ENCODE peak calls at places on chromosomes 7 and 10, in five cellular contexts. One of them, this sample, is unnamed.

GRCh38 chr10:112663181-112663879 is 216.3 kb downstream of the VTI1A start:
- DNase-seq in astrocyte: peak; percentile 75
- DNase-seq in HCT116: peak; percentile 75
- DNase-seq in fibroblast of lung: peak; percentile 8
- DNase-seq in GM23248: peak; percentile 90
- DNase-seq in this sample: peak; percentile 16

GRCh38 chr10:103062854-103063642 is 130.0 kb downstream of the NT5C2 start:
- DNase-seq in astrocyte: no peak
- DNase-seq in HCT116: no peak
- DNase-seq in fibroblast of lung: no peak
- DNase-seq in GM23248: peak; percentile 30
- DNase-seq in this sample: no peak

GRCh38 chr10:4546500-4546899 is 279.5 kb upstream of the AKR1E2 start:
- DNase-seq in astrocyte: peak; percentile 93
- DNase-seq in HCT116: peak; percentile 16
- DNase-seq in fibroblast of lung: peak; percentile 57
- DNase-seq in GM23248: peak; percentile 77
- DNase-seq in this sample: no peak

GRCh38 chr10:93296151-93296550 is 186.0 kb downstream of the MYOF start:
- DNase-seq in astrocyte: no peak
- DNase-seq in HCT116: no peak
- DNase-seq in fibroblast of lung: no peak
- DNase-seq in GM23248: no peak
- DNase-seq in this sample: no peak

GRCh38 chr10:51204691-51205090 is 130.4 kb downstream of the PRKG1 start:
- DNase-seq in astrocyte: no peak
- DNase-seq in HCT116: no peak
- DNase-seq in fibroblast of lung: peak; percentile 20
- DNase-seq in GM23248: peak; percentile 48
- DNase-seq in this sample: no peak

GRCh38 chr7:20545016-20545415 is 70.5 kb upstream of the ABCB5 start:
- DNase-seq in astrocyte: no peak
- DNase-seq in HCT116: no peak
- DNase-seq in fibroblast of lung: no peak
- DNase-seq in GM23248: no peak
- DNase-seq in this sample: no peak

GRCh38 chr10:58318346-58318745 is 16.5 kb upstream of the UBE2D1 start:
- DNase-seq in astrocyte: peak; percentile 48
- DNase-seq in HCT116: no peak
- DNase-seq in fibroblast of lung: no peak
- DNase-seq in GM23248: peak; percentile 18
- DNase-seq in this sample: no peak

GRCh38 chr10:118568327-118568848 is 27.1 kb downstream of the PRLHR start:
- DNase-seq in astrocyte: no peak
- DNase-seq in HCT116: peak; percentile 63
- DNase-seq in fibroblast of lung: peak; percentile 71
- DNase-seq in GM23248: peak; percentile 74
- DNase-seq in this sample: peak; percentile 30

GRCh38 chr7:51458693-51459092 is 142.1 kb upstream of the COBL start:
- DNase-seq in astrocyte: no peak
- DNase-seq in HCT116: no peak
- DNase-seq in fibroblast of lung: no peak
- DNase-seq in GM23248: no peak
- DNase-seq in this sample: no peak

GRCh38 chr7:51455513-51455912 is 138.9 kb upstream of the COBL start:
- DNase-seq in astrocyte: no peak
- DNase-seq in HCT116: no peak
- DNase-seq in fibroblast of lung: no peak
- DNase-seq in GM23248: no peak
- DNase-seq in this sample: no peak

GRCh38 chr7:51455948-51456347 is 139.3 kb upstream of the COBL start:
- DNase-seq in astrocyte: no peak
- DNase-seq in HCT116: no peak
- DNase-seq in fibroblast of lung: no peak
- DNase-seq in GM23248: no peak
- DNase-seq in this sample: no peak

GRCh38 chr7:51456471-51457060 is 140.0 kb upstream of the COBL start:
- DNase-seq in astrocyte: no peak
- DNase-seq in HCT116: no peak
- DNase-seq in fibroblast of lung: no peak
- DNase-seq in GM23248: no peak
- DNase-seq in this sample: no peak

DNA sequence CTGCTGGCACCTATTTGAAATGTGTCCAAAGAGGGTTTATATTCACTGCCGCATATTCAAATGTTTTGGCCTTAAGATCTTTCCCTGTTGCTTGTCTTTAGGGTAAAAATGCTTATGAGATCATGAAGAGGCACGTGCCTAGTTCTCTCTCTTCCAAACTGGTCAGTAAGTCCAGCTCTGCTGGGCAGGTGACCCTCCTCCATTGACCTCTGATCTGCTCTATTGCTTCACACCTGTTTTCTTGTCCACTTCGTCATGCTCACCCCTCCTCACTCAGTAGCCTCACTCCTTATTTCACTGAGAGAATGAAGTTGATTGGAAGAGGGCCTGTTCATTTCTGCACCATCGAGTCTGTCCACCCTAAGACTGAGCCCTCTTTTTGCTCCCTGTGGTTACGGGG is 140.5 kb upstream of the COBL start:
- DNase-seq in astrocyte: no peak
- DNase-seq in HCT116: no peak
- DNase-seq in fibroblast of lung: no peak
- DNase-seq in GM23248: no peak
- DNase-seq in this sample: no peak
- H3K27ac ChIP-seq in astrocyte: no peak overlapping the region
- H3K27ac ChIP-seq in HCT116: no peak overlapping the region
- H3K27ac ChIP-seq in fibroblast of lung: no peak overlapping the region
- H3K27ac ChIP-seq in GM23248: no peak overlapping the region
- H3K27ac ChIP-seq in this sample: no peak overlapping the region

GRCh38 chr10:80131499-80131901 is 1.0 kb upstream of the PLAC9 start:
- DNase-seq in astrocyte: no peak
- DNase-seq in HCT116: no peak
- DNase-seq in fibroblast of lung: no peak
- DNase-seq in GM23248: peak; percentile 50
- DNase-seq in this sample: peak; percentile 73

GRCh38 chr10:80137031-80137712 is 4.6 kb downstream of the PLAC9 start:
- DNase-seq in astrocyte: no peak
- DNase-seq in HCT116: no peak
- DNase-seq in fibroblast of lung: peak; percentile 86
- DNase-seq in GM23248: peak; percentile 89
- DNase-seq in this sample: no peak

GRCh38 chr10:80136134-80136571 is 3.6 kb downstream of the PLAC9 start:
- DNase-seq in astrocyte: peak; percentile 45
- DNase-seq in HCT116: no peak
- DNase-seq in fibroblast of lung: peak; percentile 99
- DNase-seq in GM23248: peak; percentile 97
- DNase-seq in this sample: no peak

GRCh38 chr10:80133221-80133620 is 691 bp downstream of the PLAC9 start:
- DNase-seq in astrocyte: no peak
- DNase-seq in HCT116: no peak
- DNase-seq in fibroblast of lung: peak; percentile 74
- DNase-seq in GM23248: peak; percentile 76
- DNase-seq in this sample: no peak

DNA sequence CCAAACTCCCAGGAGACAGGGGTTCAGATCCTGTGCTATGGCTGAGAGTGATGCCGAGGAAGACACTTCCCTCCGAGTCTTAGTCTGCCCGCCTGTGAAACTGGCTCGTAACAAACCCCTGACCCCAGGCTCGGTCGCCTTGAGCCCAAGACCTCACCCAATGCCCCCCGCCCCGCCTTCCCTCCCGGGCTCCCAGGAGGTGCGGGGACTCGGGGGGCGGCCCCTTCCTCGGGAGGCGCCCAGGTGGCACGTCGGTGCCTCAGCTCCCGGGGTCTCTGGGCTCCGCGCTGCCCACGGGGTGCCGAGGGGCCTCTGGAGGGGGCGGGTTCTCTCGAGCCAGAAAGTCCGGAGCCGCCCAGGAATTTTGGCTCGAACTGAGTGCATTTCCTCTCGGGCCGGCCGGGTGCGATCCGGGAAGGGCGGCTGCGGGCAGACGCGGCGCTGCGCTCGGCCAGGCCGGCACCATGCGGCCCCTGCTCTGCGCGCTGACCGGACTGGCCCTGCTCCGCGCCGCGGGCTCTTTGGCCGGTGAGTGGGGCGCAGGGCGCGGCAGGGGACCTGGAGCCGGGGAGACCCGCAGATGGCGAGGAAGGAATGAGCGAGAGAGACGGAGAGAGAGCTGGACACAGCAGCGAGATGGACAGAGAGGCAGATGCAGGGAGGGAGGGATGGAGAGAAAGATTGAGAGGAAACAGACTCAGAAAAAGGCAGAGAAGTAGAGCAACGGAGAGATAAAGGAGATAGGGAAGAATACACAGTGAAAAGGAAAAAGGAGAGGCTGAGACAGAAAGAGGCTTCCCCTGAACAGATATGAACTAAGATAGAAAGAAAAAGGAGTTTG is at the start of gene PLAC9:
- DNase-seq in astrocyte: no peak
- DNase-seq in HCT116: no peak
- DNase-seq in fibroblast of lung: peak; percentile 44
- DNase-seq in GM23248: peak; percentile 77
- DNase-seq in this sample: no peak
- TF ChIP-seq EZH2 in astrocyte: no peak
- TF ChIP-seq EZH2 in HCT116: no peak
- TF ChIP-seq EZH2 in fibroblast of lung: no peak
- TF ChIP-seq EZH2 in GM23248: no peak
- TF ChIP-seq EZH2 in this sample: no peak

GRCh38 chr7:157384301-157384700 is 47.5 kb downstream of the DNAJB6 start:
- DNase-seq in astrocyte: peak; percentile 23
- DNase-seq in HCT116: no peak
- DNase-seq in fibroblast of lung: peak; percentile 59
- DNase-seq in GM23248: no peak
- DNase-seq in this sample: no peak
- H3K36me3 ChIP-seq in astrocyte: peaks cover 64% of the 10 kb centered on the region
- H3K36me3 ChIP-seq in HCT116: peaks cover 8% of the 10 kb centered on the region
- H3K36me3 ChIP-seq in fibroblast of lung: peaks cover 9% of the 10 kb centered on the region
- H3K36me3 ChIP-seq in GM23248: peaks cover 57% of the 10 kb centered on the region
- H3K36me3 ChIP-seq in this sample: peaks cover 49% of the 10 kb centered on the region

DNA sequence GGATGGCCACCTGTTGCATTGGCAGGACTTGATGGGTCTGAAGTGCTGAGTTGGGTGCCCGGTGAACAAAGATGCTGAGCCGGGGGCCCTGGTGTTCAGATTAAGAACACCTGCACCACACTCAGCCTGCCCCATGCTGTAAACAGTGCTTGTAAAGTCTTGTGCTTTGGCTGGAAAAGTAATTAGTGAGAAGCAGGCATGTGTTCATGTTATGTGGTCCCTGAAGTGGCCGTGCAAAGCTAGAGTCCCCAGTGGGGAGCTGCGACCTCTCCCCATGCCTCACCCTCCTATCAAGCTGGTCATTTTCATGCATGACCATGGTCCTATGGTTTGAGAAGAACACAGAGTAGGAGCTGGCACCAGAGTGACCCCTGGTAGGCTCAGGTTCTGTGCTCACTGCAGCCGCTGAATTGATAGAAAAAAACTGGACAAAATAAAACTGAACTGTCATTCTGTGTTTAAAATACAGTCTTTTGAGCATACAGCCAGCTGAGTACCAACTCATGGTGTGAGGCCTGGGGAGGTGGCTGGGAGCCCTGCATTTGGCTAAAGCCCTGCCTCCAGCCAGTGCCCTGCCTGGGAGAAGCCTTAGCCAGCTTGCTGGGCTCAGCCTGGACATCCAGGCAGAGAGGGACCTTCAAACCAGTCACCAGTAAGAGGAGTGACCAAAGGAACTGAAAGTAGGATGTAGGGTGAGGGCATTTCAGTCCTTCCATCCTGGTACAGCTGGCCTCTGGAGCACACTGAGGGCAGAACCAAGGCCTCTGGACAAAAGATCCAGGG is 124.5 kb downstream of the ADCY1 start:
- DNase-seq in astrocyte: no peak
- DNase-seq in HCT116: no peak
- DNase-seq in fibroblast of lung: no peak
- DNase-seq in GM23248: no peak
- DNase-seq in this sample: no peak
- H3K27ac ChIP-seq in astrocyte: no peak overlapping the region
- H3K27ac ChIP-seq in HCT116: no peak overlapping the region
- H3K27ac ChIP-seq in fibroblast of lung: no peak overlapping the region
- H3K27ac ChIP-seq in GM23248: no peak overlapping the region
- H3K27ac ChIP-seq in this sample: no peak overlapping the region